ENCODE peak calls at places on chromosomes 16 and 17, in six cellular contexts. W is tibial nerve, R is body of pancreas, T is HAP-1, L is cardiac muscle cell, O is PC-9. E is an unnamed sample. For H3K36me3 and H3K4me1, the result is how much of the 10 kb centered on the place peaks cover.

GRCh38 chr17:17060930-17061329 is 18.7 kb downstream of the MPRIP start:
- DNase-seq in W (no peak), R (no peak), T (no peak), L (no peak), O (no peak), E (no peak)

GRCh38 chr17:15181333-15181732 is 83.8 kb downstream of the PMP22 start:
- DNase-seq in W (no peak), R (no peak), T (no peak), L (no peak), O (no peak), E (no peak)

GRCh38 chr17:83144421-83145357 is 65.3 kb downstream of the METRNL start:
- DNase-seq in W (no peak), R (no peak), T (no peak), L (peak), O (no peak), E (no peak)

GRCh38 chr17:16027708-16028584 is 28.3 kb downstream of the TTC19 start:
- DNase-seq in W (no peak), R (peak), T (no peak), L (peak), O (peak), E (no peak)

GRCh38 chr17:38440614-38441397 is 12.5 kb downstream of the ARHGAP23 start:
- DNase-seq in W (no peak), R (no peak), T (no peak), L (no peak), O (no peak), E (no peak)

GRCh38 chr16:53960050-53960812 is 256.3 kb downstream of the FTO start:
- DNase-seq in W (no peak), R (no peak), T (no peak), L (no peak), O (no peak), E (no peak)

GRCh38 chr17:41863074-41863843 is 2.0 kb downstream of the KLHL11 start:
- DNase-seq in W (no peak), R (no peak), T (no peak), L (no peak), O (no peak), E (no peak)

GRCh38 chr17:5877948-5878347 is 192.2 kb upstream of the WSCD1 start:
- DNase-seq in W (no peak), R (no peak), T (no peak), L (no peak), O (no peak), E (no peak)

GRCh38 chr17:62876664-62877411 is 68.7 kb upstream of the MARCHF10 start:
- DNase-seq in W (no peak), R (no peak), T (no peak), L (no peak), O (peak), E (no peak)

GRCh38 chr16:77250395-77250794 is 51.2 kb downstream of the SYCE1L start:
- DNase-seq in W (no peak), R (no peak), T (no peak), L (peak), O (no peak), E (no peak)

GRCh38 chr17:77897741-77898301 is 60.7 kb upstream of the TNRC6C start:
- DNase-seq in W (no peak), R (no peak), T (no peak), L (no peak), O (no peak), E (no peak)

GRCh38 chr16:31129568-31130335 is 5.8 kb downstream of the PRSS8 start:
- DNase-seq in W (no peak), R (peak), T (no peak), L (peak), O (no peak), E (peak)

GRCh38 chr16:51820176-51820575 is 669.1 kb upstream of the SALL1 start:
- DNase-seq in W (no peak), R (no peak), T (no peak), L (no peak), O (no peak), E (no peak)

DNA sequence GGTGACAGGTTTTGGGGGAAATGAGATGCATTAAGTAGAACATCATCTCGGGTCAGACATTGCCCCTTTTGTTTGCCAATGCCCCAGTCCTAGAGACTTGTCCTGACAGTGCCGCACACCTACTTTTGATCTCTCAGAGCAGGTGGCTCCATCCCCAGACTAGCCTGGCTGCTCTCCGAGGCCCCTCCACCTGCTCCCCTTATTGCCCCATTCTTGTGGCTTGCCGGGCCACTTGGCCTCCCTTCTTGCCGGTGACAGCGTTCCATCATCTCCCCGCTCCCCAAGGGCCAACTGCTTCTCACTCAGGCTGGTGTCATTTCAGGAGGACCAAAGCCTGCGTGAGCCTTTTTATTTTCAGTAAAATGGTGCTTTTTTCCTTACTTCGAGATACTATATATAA is 14.9 kb downstream of the UBFD1 start:
- DNase-seq in W (no peak), R (no peak), T (no peak), L (no peak), O (no peak), E (no peak)
- H3K36me3 ChIP-seq in W (under half), R (under half), T (half or more), L (under half), O (under half), E (under half)

GRCh38 chr17:58329035-58329807 is 626 bp upstream of the TSPOAP1 start:
- DNase-seq in W (no peak), R (no peak), T (peak), L (no peak), O (no peak), E (no peak)
- H3K4me1 ChIP-seq in W (under half), R (under half), T (under half), L (under half), O (under half), E (under half)

DNA sequence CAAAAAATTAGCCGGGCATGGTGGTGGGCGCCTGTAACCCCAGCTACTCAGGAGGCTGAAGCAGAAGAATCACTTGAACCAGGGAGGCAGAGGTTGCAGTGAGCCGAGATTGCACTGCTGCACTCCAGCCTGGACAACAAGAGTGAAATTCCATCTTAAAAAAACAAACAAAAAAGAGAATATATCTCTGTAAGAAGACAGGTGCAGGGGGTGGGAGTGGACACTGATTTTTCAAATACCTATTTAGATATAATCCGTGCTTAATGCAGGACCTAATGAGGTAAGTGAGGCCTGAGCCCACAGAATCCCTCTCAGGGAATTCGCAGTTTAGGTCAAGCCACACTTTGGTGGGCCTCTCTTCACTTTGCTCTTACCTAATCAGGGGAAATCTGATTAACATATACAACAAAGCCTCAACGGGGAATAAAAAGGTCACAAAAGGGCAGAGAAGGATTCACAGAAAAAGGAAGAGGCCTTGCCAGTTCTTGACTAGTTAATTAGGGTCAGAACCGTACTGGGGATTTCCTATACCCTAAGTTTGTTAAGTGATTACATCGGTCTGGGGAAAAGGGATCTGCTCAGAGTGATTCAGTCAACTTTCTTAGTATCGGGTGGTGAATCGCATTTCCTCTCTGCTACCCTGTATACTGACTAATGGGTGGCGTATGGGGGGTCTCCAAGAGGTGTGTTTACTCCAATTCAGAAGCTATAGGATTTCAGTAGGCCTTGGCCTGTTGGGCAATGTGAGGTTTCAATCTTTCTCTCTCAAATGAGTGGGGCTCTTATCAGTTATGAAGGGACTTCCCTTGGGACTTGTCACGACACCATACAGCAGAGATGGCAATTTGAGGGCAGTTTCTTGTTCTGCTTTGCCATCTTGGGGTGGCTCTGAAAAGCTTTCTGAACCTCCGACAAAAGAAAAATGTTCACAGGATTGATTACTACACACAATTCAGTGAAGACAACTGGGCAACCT is 1.9 kb upstream of the NFAT5 start:
- DNase-seq in W (no peak), R (no peak), T (peak), L (peak), O (peak), E (no peak)
- H3K4me3 ChIP-seq in W (no peak), R (no peak), T (peak), L (no peak), O (peak), E (no peak)

GRCh38 chr17:8256691-8257090 is 7.6 kb downstream of the PFAS start:
- DNase-seq in W (no peak), R (no peak), T (no peak), L (no peak), O (no peak), E (no peak)
- H3K36me3 ChIP-seq in W (under half), R (under half), T (half or more), L (under half), O (under half), E (under half)

DNA sequence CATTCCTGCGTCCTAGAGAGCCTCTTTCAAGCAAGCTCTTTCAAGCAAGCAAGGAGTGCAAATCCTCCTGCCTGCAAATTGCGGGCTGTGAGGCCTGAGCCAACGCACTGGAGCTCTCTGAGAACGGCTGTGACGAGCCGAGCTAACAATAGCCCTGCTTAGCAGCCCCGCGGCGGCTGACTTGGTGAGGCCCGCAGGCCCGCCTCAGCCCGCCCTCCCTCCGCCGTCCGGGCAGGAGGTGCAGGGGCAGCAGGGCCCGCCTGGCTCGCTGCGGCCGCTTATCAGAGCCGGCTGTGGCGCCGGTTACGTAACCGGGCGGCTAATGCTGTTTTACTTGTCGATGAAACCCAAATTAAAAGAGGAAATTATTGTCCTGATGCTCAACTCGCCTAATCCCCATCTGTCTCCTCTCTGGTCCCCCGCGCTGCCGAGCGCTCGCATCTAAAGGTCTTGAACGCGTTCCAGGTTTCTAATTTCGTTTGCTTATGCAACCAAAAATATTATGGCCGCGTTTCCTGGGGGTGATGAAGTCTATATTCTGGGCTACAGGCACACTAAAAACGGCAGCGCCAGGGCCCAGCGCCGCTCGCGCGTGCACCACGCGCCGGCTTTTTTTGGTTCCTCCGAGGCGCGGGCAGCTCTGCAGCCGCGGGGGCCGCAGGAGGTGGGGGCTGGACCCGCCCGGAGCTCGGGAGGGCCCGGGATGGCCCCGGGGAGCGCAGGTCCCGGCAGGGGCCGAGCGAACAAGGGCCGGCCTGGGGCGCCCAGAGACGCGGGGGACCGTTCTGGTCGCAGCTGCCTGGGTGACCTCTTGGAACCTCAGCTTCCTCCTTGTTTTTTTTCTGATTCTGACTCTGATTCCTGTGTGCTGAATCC is 65.1 kb upstream of the TOB1 start:
- DNase-seq in W (peak), R (peak), T (peak), L (peak), O (peak), E (peak)
- H3K4me1 ChIP-seq in W (under half), R (half or more), T (under half), L (under half), O (half or more), E (under half)

DNA sequence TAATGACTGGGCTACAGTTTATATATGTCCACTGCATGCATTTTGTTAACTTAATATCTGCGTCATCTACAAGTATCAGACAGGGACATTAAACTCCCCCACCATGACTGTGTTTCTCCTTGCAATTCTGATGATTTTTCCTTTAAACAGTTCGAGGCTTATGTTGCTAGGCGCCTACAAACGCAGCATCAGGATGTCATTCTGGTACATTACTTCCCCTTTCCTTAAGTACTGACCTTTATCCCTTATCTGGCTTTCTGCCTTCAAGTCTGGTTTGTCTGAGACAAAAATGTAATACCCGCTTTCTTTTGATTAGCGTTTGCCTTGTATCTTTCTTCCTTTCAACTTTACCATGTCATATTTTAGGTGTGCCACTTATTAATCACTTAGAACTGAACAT is 362.4 kb downstream of the SLC39A11 start:
- DNase-seq in W (no peak), R (no peak), T (no peak), L (peak), O (no peak), E (no peak)
- H3K4me3 ChIP-seq in W (no peak), R (no peak), T (no peak), L (no peak), O (no peak), E (no peak)

E was measured in ovary.